ENCODE peak calls at places on chromosomes 6 and 20, in six cellular contexts. T is HFFc6; L is stimulated activated CD4-positive, alpha-beta T cell treated with anti-CD3 and anti-CD28 coated beads, Interleukin-15, amount 100 ng/mL, for 24 hours; I is T-helper 2 cell; K is omental fat pad; Y is A549. E is an unnamed sample.

GRCh38 chr20:41159547-41159946 is 22.2 kb downstream of the PLCG1 start:
- DNase-seq in T (no peak), I (no peak), L (no peak), Y (no peak), K (no peak), E (no peak)

GRCh38 chr6:21946298-21946783 is 350.5 kb downstream of the PRL start:
- DNase-seq in I (no peak), L (no peak), Y (no peak), T (peak), K (no peak), E (no peak)

GRCh38 chr20:5211803-5212714 is 85.3 kb downstream of the CDS2 start:
- DNase-seq in K (no peak), I (no peak), T (no peak), L (no peak), Y (no peak), E (no peak)

GRCh38 chr20:34951252-34951651 is 4.4 kb downstream of the GSS start:
- DNase-seq in I (no peak), L (no peak), T (no peak), K (no peak), Y (no peak), E (no peak)

GRCh38 chr20:60052322-60052721 is 94.1 kb downstream of the CDH26 start:
- DNase-seq in L (no peak), K (no peak), T (no peak), I (no peak), Y (no peak), E (no peak)

GRCh38 chr20:21719592-21720214 is 14.2 kb downstream of the PAX1 start:
- DNase-seq in Y (peak), I (no peak), K (peak), L (peak), T (peak), E (peak)

GRCh38 chr6:111750147-111750546 is 123.1 kb downstream of the FYN start:
- DNase-seq in K (no peak), I (no peak), Y (no peak), T (no peak), L (no peak), E (no peak)

GRCh38 chr20:42003380-42003779 is 385.2 kb upstream of the CHD6 start:
- DNase-seq in T (no peak), K (no peak), I (no peak), L (no peak), Y (no peak), E (no peak)

GRCh38 chr6:30720738-30721197 is 616 bp downstream of the TUBB start:
- DNase-seq in I (peak), T (no peak), K (peak), Y (peak), L (peak), E (peak)

GRCh38 chr6:3194535-3195376 is 32.7 kb downstream of the TUBB2B start:
- DNase-seq in I (no peak), L (peak), T (no peak), Y (no peak), K (no peak), E (peak)

E was measured in retina.